ENCODE peak calls at places on chromosomes 3 and 15, in four cellular contexts. One of them, this sample, is unnamed.
A peak's percentile ranks its signal among the peaks of the same experiment; 100 is the strongest.

GRCh38 chr3:52394751-52395502 is 50.0 kb downstream of the SEMA3G start:
- DNase-seq in RWPE1: no peak
- DNase-seq in anterior cingulate cortex: no peak
- DNase-seq in fibroblast of pulmonary artery: no peak
- DNase-seq in this sample: no peak

GRCh38 chr15:70387993-70388392 is 290.3 kb upstream of the TLE3 start:
- DNase-seq in RWPE1: no peak
- DNase-seq in anterior cingulate cortex: no peak
- DNase-seq in fibroblast of pulmonary artery: no peak
- DNase-seq in this sample: no peak

GRCh38 chr3:134430950-134431445 is 54.8 kb downstream of the ANAPC13 start:
- DNase-seq in RWPE1: no peak
- DNase-seq in anterior cingulate cortex: no peak
- DNase-seq in fibroblast of pulmonary artery: no peak
- DNase-seq in this sample: no peak

GRCh38 chr3:32249184-32249782 is 10.8 kb downstream of the CMTM8 start:
- DNase-seq in RWPE1: peak; percentile 57
- DNase-seq in anterior cingulate cortex: no peak
- DNase-seq in fibroblast of pulmonary artery: peak; percentile 93
- DNase-seq in this sample: peak; percentile 94

GRCh38 chr3:127485396-127486170 is 105.0 kb downstream of the TPRA1 start:
- DNase-seq in RWPE1: no peak
- DNase-seq in anterior cingulate cortex: no peak
- DNase-seq in fibroblast of pulmonary artery: no peak
- DNase-seq in this sample: no peak

GRCh38 chr3:195549001-195549400 is 5.9 kb upstream of the PPP1R2 start:
- DNase-seq in RWPE1: no peak
- DNase-seq in anterior cingulate cortex: no peak
- DNase-seq in fibroblast of pulmonary artery: no peak
- DNase-seq in this sample: no peak

GRCh38 chr3:14925729-14926591 is 21.4 kb upstream of the NR2C2 start:
- DNase-seq in RWPE1: peak; percentile 38
- DNase-seq in anterior cingulate cortex: no peak
- DNase-seq in fibroblast of pulmonary artery: peak; percentile 82
- DNase-seq in this sample: peak; percentile 87

GRCh38 chr3:168824107-168824506 is 728.4 kb upstream of the GOLIM4 start:
- DNase-seq in RWPE1: no peak
- DNase-seq in anterior cingulate cortex: no peak
- DNase-seq in fibroblast of pulmonary artery: no peak
- DNase-seq in this sample: no peak

GRCh38 chr3:56878046-56878445 is 76.3 kb upstream of the ARHGEF3 start:
- DNase-seq in RWPE1: no peak
- DNase-seq in anterior cingulate cortex: no peak
- DNase-seq in fibroblast of pulmonary artery: peak; percentile 79
- DNase-seq in this sample: no peak

GRCh38 chr15:100897201-100897872 is 17.7 kb downstream of the ALDH1A3 start:
- DNase-seq in RWPE1: no peak
- DNase-seq in anterior cingulate cortex: no peak
- DNase-seq in fibroblast of pulmonary artery: no peak
- DNase-seq in this sample: no peak

GRCh38 chr3:155494332-155494731 is 200.8 kb upstream of the STRIT1 start:
- DNase-seq in RWPE1: no peak
- DNase-seq in anterior cingulate cortex: no peak
- DNase-seq in fibroblast of pulmonary artery: no peak
- DNase-seq in this sample: no peak

GRCh38 chr3:135966875-135967274 is 1.3 kb downstream of the PPP2R3A start:
- DNase-seq in RWPE1: no peak
- DNase-seq in anterior cingulate cortex: no peak
- DNase-seq in fibroblast of pulmonary artery: no peak
- DNase-seq in this sample: no peak

GRCh38 chr15:90918835-90919234 is 13.5 kb downstream of the HDDC3 start:
- DNase-seq in RWPE1: no peak
- DNase-seq in anterior cingulate cortex: no peak
- DNase-seq in fibroblast of pulmonary artery: no peak
- DNase-seq in this sample: no peak

GRCh38 chr3:194622621-194623360 is 10.4 kb downstream of the TMEM44 start:
- DNase-seq in RWPE1: no peak
- DNase-seq in anterior cingulate cortex: no peak
- DNase-seq in fibroblast of pulmonary artery: no peak
- DNase-seq in this sample: no peak

GRCh38 chr3:72284485-72284884 is 499.5 kb upstream of the PROK2 start:
- DNase-seq in RWPE1: no peak
- DNase-seq in anterior cingulate cortex: no peak
- DNase-seq in fibroblast of pulmonary artery: no peak
- DNase-seq in this sample: no peak

GRCh38 chr15:58014040-58014439 is 51.5 kb downstream of the ALDH1A2 start:
- DNase-seq in RWPE1: no peak
- DNase-seq in anterior cingulate cortex: no peak
- DNase-seq in fibroblast of pulmonary artery: no peak
- DNase-seq in this sample: no peak

GRCh38 chr15:67082007-67082536 is 16.7 kb downstream of the SMAD3 start:
- DNase-seq in RWPE1: no peak
- DNase-seq in anterior cingulate cortex: no peak
- DNase-seq in fibroblast of pulmonary artery: no peak
- DNase-seq in this sample: no peak

GRCh38 chr3:171658801-171659200 is 151.5 kb downstream of the PLD1 start:
- DNase-seq in RWPE1: no peak
- DNase-seq in anterior cingulate cortex: no peak
- DNase-seq in fibroblast of pulmonary artery: no peak
- DNase-seq in this sample: peak; percentile 45

GRCh38 chr3:143897558-143898305 is 49.5 kb upstream of the SLC9A9 start:
- DNase-seq in RWPE1: no peak
- DNase-seq in anterior cingulate cortex: no peak
- DNase-seq in fibroblast of pulmonary artery: peak; percentile 85
- DNase-seq in this sample: no peak

GRCh38 chr3:105829879-105830622 is 38.8 kb downstream of the CBLB start:
- DNase-seq in RWPE1: no peak
- DNase-seq in anterior cingulate cortex: no peak
- DNase-seq in fibroblast of pulmonary artery: peak; percentile 72
- DNase-seq in this sample: no peak

GRCh38 chr3:76199382-76199781 is 414.0 kb upstream of the ZNF717 start:
- DNase-seq in RWPE1: no peak
- DNase-seq in anterior cingulate cortex: no peak
- DNase-seq in fibroblast of pulmonary artery: no peak
- DNase-seq in this sample: peak; percentile 6

GRCh38 chr15:59353994-59354951 is 18.4 kb downstream of the MYO1E start:
- DNase-seq in RWPE1: no peak
- DNase-seq in anterior cingulate cortex: no peak
- DNase-seq in fibroblast of pulmonary artery: no peak
- DNase-seq in this sample: no peak

GRCh38 chr3:14772533-14773138 is 46.1 kb upstream of the FGD5 start:
- DNase-seq in RWPE1: no peak
- DNase-seq in anterior cingulate cortex: no peak
- DNase-seq in fibroblast of pulmonary artery: no peak
- DNase-seq in this sample: no peak

GRCh38 chr3:54321515-54321914 is 199.2 kb downstream of the CACNA2D3 start:
- DNase-seq in RWPE1: no peak
- DNase-seq in anterior cingulate cortex: no peak
- DNase-seq in fibroblast of pulmonary artery: no peak
- DNase-seq in this sample: no peak

GRCh38 chr15:66412213-66412612 is 25.5 kb downstream of the MAP2K1 start:
- DNase-seq in RWPE1: no peak
- DNase-seq in anterior cingulate cortex: no peak
- DNase-seq in fibroblast of pulmonary artery: no peak
- DNase-seq in this sample: no peak

GRCh38 chr15:73598540-73599195 is 34.5 kb downstream of the NPTN start:
- DNase-seq in RWPE1: no peak
- DNase-seq in anterior cingulate cortex: no peak
- DNase-seq in fibroblast of pulmonary artery: no peak
- DNase-seq in this sample: peak; percentile 41

GRCh38 chr3:87088984-87089841 is 98.3 kb upstream of the VGLL3 start:
- DNase-seq in RWPE1: no peak
- DNase-seq in anterior cingulate cortex: peak; percentile 69
- DNase-seq in fibroblast of pulmonary artery: peak; percentile 84
- DNase-seq in this sample: peak; percentile 64

This sample was measured in adipocyte.